ENCODE peak calls at places on chromosomes 2 and 18, in five cellular contexts. S is GM23338, V is uterus, Z is tibial artery, D is ovary. Y is an unnamed sample.

GRCh38 chr2:120675460-120676130 is 60.1 kb upstream of the GLI2 start:
- DNase-seq in S (peak), V (peak), Z (no peak), D (peak), Y (peak)

GRCh38 chr2:5250482-5250881 is 441.7 kb upstream of the SOX11 start:
- DNase-seq in S (peak), V (no peak), D (no peak), Z (no peak), Y (no peak)

GRCh38 chr2:74003494-74004211 is 18.9 kb downstream of the TET3 start:
- DNase-seq in V (peak), Z (peak), S (peak), D (peak), Y (peak)

GRCh38 chr2:190859347-190860297 is 21.0 kb upstream of the GLS start:
- DNase-seq in Z (no peak), D (peak), V (no peak), S (peak), Y (peak)

GRCh38 chr2:165009466-165009865 is 54.1 kb upstream of the SLC38A11 start:
- DNase-seq in D (no peak), V (no peak), Z (no peak), S (no peak), Y (no peak)

GRCh38 chr2:20141056-20141762 is 83.7 kb downstream of the SDC1 start:
- DNase-seq in Z (peak), S (no peak), D (no peak), V (peak), Y (peak)

GRCh38 chr2:96344011-96344410 is 8.4 kb downstream of the NCAPH start:
- DNase-seq in D (no peak), S (no peak), V (no peak), Z (no peak), Y (no peak)

GRCh38 chr2:119826370-119826961 is 66.7 kb downstream of the PTPN4 start:
- DNase-seq in V (no peak), S (peak), Z (no peak), D (no peak), Y (peak)

GRCh38 chr18:75625966-75626365 is 198.5 kb upstream of the SMIM21 start:
- DNase-seq in V (no peak), Z (no peak), S (no peak), D (no peak), Y (no peak)

GRCh38 chr2:8427211-8427610 is 254.6 kb upstream of the ID2 start:
- DNase-seq in Z (no peak), D (no peak), S (no peak), V (no peak), Y (no peak)

GRCh38 chr2:24317491-24317920 is 42.8 kb downstream of the ITSN2 start:
- DNase-seq in Z (no peak), D (peak), V (no peak), S (no peak), Y (peak)

DNA sequence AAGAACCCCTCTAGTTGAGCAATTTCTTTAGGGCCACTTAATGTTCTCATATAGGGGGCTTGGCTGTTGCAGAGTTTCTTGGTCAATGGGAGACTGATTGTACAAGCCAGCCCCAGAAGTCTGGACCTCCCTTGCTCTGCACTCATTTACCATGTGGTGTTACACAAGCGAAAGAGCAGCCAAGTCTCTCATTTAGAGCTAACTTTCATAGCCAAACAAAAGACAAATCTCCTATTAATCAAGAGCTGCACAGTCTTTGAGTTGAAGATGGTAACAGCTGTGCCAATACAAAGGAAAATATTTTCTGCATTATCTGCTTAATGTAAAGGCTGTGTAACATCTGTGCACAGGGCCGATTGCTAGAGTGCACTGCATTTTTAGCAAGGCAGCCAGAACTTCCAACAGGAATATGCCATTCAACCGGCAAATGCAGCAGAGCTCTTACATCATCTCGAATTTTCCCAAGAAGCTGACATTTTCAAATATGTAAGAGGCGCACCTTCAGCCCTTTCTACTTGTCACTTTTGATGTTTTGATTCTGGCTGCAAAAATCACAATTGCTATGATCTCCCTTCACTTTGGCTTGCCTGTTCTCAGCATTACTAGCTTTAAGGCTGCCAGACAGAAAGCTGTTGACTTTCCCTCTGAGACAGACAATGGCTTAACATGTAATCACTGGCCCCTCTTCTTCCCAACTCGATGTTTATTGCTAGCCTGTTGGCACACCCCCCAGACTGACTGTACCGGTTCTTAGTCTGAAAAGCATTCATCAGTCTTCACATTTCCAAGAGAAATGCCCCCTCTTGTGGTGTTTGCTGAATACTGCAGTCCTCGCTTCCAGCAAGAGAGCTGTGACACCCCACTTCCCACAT is 96.9 kb upstream of the TANK start:
- DNase-seq in Z (peak), D (peak), V (peak), S (peak), Y (peak)
- H3K4me3 ChIP-seq in Z (no peak), D (no peak), V (no peak), S (no peak), Y (no peak)

GRCh38 chr2:238973038-238973772 is 125.3 kb downstream of the TWIST2 start:
- DNase-seq in Z (peak), S (no peak), V (no peak), D (peak), Y (peak)

GRCh38 chr2:238972146-238972445 is 124.2 kb downstream of the TWIST2 start:
- DNase-seq in Z (peak), D (peak), S (no peak), V (no peak), Y (no peak)

GRCh38 chr2:238974061-238974460 is 126.2 kb downstream of the TWIST2 start:
- DNase-seq in V (no peak), D (no peak), S (no peak), Z (no peak), Y (peak)

GRCh38 chr2:238975408-238975807 is 127.5 kb downstream of the TWIST2 start:
- DNase-seq in S (no peak), V (no peak), D (no peak), Z (no peak), Y (no peak)

GRCh38 chr2:238974510-238975166 is 126.8 kb downstream of the TWIST2 start:
- DNase-seq in S (peak), D (peak), V (peak), Z (peak), Y (peak)
- TF ChIP-seq CTCF in S (peak), D (no peak), V (peak), Z (no peak), Y (peak)

GRCh38 chr2:30649278-30649677 is 158.0 kb downstream of the CAPN13 start:
- DNase-seq in D (no peak), V (no peak), S (no peak), Z (no peak), Y (no peak)

GRCh38 chr2:30649828-30650227 is 157.4 kb downstream of the CAPN13 start:
- DNase-seq in V (no peak), S (no peak), Z (no peak), D (no peak), Y (no peak)

GRCh38 chr2:30645081-30645744 is 162.0 kb downstream of the CAPN13 start:
- DNase-seq in D (no peak), S (no peak), Z (no peak), V (no peak), Y (no peak)

GRCh38 chr2:30645745-30646119 is 161.5 kb downstream of the CAPN13 start:
- DNase-seq in V (no peak), S (no peak), Z (no peak), D (no peak), Y (no peak)

DNA sequence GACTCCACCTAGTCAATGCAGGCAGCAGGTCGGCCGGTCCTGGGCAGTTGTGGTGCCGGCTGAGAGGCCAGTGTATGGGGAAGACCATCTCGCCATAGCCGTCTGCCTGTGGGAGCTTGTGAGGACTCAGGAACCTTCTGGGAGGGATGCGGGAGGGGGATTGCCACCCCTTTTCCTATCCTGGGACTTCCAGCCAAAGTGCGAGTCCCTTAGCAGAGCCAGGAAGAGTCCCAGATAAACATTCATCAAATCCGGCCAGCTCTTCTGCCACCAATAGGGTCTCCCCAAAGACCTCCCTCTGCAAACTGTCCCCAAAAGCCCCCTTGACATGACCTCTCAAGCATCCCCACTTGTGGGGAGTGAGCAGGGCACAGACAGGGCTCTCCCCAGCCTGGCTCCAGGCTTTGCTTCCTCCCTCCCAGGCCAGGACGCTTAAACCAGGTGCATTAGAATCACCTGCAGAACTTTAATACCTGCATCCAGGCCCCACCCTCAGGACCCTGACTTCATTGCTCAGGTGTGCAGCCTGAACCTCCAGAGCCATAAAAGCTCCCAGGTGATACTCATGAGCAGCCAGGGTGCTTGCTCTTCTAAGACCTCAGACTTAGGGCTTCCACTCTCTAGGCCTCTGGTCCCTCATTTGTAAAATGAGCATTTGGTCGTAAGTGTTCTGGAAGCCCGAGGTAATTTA is 159.3 kb downstream of the CAPN13 start:
- DNase-seq in Z (no peak), D (no peak), S (no peak), V (no peak), Y (no peak)
- H3K4me3 ChIP-seq in Z (no peak), D (no peak), S (no peak), V (no peak), Y (no peak)

DNA sequence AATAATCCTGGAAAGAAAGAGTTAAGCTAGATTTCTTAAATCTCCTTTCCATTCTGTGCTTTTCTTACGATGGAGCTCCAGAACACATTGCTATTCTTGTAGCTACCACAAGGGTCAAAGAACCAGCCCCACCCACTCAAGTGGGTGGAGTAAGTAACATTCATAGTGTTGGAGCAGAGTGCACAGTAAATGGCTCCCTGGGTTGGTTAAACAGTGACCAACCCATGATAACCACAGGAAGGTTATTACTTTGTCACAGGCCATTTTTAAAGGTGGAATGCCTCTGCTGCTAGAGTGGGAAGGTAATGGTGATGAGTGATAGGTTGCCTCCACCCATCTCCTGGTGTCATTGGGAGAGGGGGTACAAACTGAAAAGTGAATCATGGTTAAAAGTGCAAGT is 13.9 kb downstream of the ARPC2 start:
- DNase-seq in S (peak), V (no peak), D (no peak), Z (no peak), Y (peak)
- TF ChIP-seq CTCF in S (peak), V (no peak), D (no peak), Z (no peak), Y (peak)

GRCh38 chr18:74489631-74490030 is 6.5 kb upstream of the CNDP2 start:
- DNase-seq in S (no peak), D (no peak), V (no peak), Z (no peak), Y (peak)
- H3K4me3 ChIP-seq in S (no peak), D (no peak), V (no peak), Z (no peak), Y (no peak)

GRCh38 chr2:220152281-220152680 is 524.9 kb downstream of the SLC4A3 start:
- DNase-seq in S (no peak), V (no peak), D (no peak), Z (no peak), Y (no peak)

GRCh38 chr2:220157312-220157711 is 529.9 kb downstream of the SLC4A3 start:
- DNase-seq in S (peak), Z (no peak), D (no peak), V (no peak), Y (no peak)

GRCh38 chr2:220159738-220160137 is 532.3 kb downstream of the SLC4A3 start:
- DNase-seq in Z (no peak), S (no peak), D (no peak), V (no peak), Y (no peak)

GRCh38 chr2:220148849-220149248 is 521.4 kb downstream of the SLC4A3 start:
- DNase-seq in Z (no peak), S (no peak), V (no peak), D (no peak), Y (peak)

GRCh38 chr2:220154243-220154642 is 526.8 kb downstream of the SLC4A3 start:
- DNase-seq in Z (no peak), V (no peak), S (no peak), D (no peak), Y (no peak)
- TF ChIP-seq CTCF in Z (no peak), V (no peak), S (peak), D (no peak), Y (peak)

GRCh38 chr2:217902281-217903141 is 100.3 kb downstream of the TNS1 start:
- DNase-seq in D (peak), Z (peak), S (no peak), V (peak), Y (peak)
- H3K4me3 ChIP-seq in D (peak), Z (peak), S (no peak), V (no peak), Y (no peak)

GRCh38 chr2:205539603-205540002 is 142.7 kb upstream of the NRP2 start:
- DNase-seq in S (no peak), V (no peak), D (no peak), Z (no peak), Y (no peak)
- TF ChIP-seq CTCF in S (peak), V (no peak), D (no peak), Z (no peak), Y (no peak)